ENCODE peak calls at places on chromosomes 6 and 20, in five cellular contexts. D, K, L, A and O are unnamed samples.

GRCh38 chr6:36246511-36247268 is 23.2 kb upstream of the PNPLA1 start:
- DNase-seq in K (no peak), A (no peak), L (no peak), D (no peak), O (no peak)

GRCh38 chr6:78810698-78811097 is 56.7 kb upstream of the IRAK1BP1 start:
- DNase-seq in D (no peak), K (no peak), L (peak), A (no peak), O (no peak)

GRCh38 chr20:1434571-1435336 is 31.9 kb downstream of the NSFL1C start:
- DNase-seq in A (peak), L (peak), K (no peak), D (no peak), O (peak)

GRCh38 chr6:158852312-158853071 is 33.3 kb upstream of the EZR start:
- DNase-seq in A (peak), K (no peak), L (no peak), D (no peak), O (no peak)

GRCh38 chr6:107956586-107957164 is 1.3 kb downstream of the SEC63 start:
- DNase-seq in D (peak), L (peak), K (no peak), A (no peak), O (peak)

GRCh38 chr20:21702553-21703467 is 2.7 kb upstream of the PAX1 start:
- DNase-seq in L (no peak), A (peak), D (peak), K (peak), O (peak)

GRCh38 chr6:113464959-113465358 is 392.2 kb upstream of the MARCKS start:
- DNase-seq in L (no peak), A (no peak), K (no peak), D (no peak), O (no peak)

GRCh38 chr6:74931567-74931966 is 274.3 kb downstream of the COL12A1 start:
- DNase-seq in K (no peak), A (no peak), D (no peak), L (peak), O (no peak)

GRCh38 chr20:56750430-56750829 is 121.3 kb downstream of the TFAP2C start:
- DNase-seq in A (no peak), L (no peak), D (no peak), K (no peak), O (no peak)

GRCh38 chr20:35226126-35226774 is at the start of gene MMP24:
- DNase-seq in D (peak), K (no peak), L (no peak), A (no peak), O (no peak)

GRCh38 chr20:11305406-11305805 is 612.3 kb upstream of the BTBD3 start:
- DNase-seq in K (peak), L (no peak), D (no peak), A (no peak), O (peak)

GRCh38 chr6:43774776-43775583 is 5.0 kb downstream of the VEGFA start:
- DNase-seq in D (peak), K (peak), A (peak), L (peak), O (peak)

GRCh38 chr6:137717074-137718073 is 149.7 kb upstream of the TNFAIP3 start:
- DNase-seq in L (no peak), A (peak), K (peak), D (no peak), O (peak)

GRCh38 chr20:44596010-44596409 is 13.6 kb downstream of the PKIG start:
- DNase-seq in D (no peak), L (no peak), A (no peak), K (no peak), O (no peak)

GRCh38 chr20:50146732-50147662 is 6.5 kb downstream of the PEDS1 start:
- DNase-seq in D (no peak), A (peak), K (no peak), L (no peak), O (peak)

GRCh38 chr6:36954262-36954931 is at the start of gene PI16:
- DNase-seq in A (no peak), K (no peak), L (no peak), D (no peak), O (no peak)

GRCh38 chr6:23091795-23092194 is 522.4 kb downstream of the HDGFL1 start:
- DNase-seq in L (peak), D (no peak), K (no peak), A (no peak), O (no peak)

GRCh38 chr6:40457261-40457660 is 129.9 kb downstream of the LRFN2 start:
- DNase-seq in L (no peak), A (no peak), D (no peak), K (no peak), O (no peak)

GRCh38 chr6:117976030-117976651 is 69.1 kb downstream of the SLC35F1 start:
- DNase-seq in L (peak), K (peak), D (peak), A (peak), O (peak)

GRCh38 chr6:148867851-148868250 is 121.0 kb downstream of the UST start:
- DNase-seq in A (peak), D (no peak), K (no peak), L (no peak), O (no peak)

GRCh38 chr20:50450961-50451752 is 59.0 kb upstream of the PTPN1 start:
- DNase-seq in A (peak), L (no peak), K (no peak), D (no peak), O (peak)